ENCODE peak calls at places on chromosomes 7 and 10, in nine cellular contexts. One of them, this sample, is unnamed.

GRCh38 chr10:120616311-120616911 is 159.4 kb downstream of the PLPP4 start:
- DNase-seq in left lung: no peak
- DNase-seq in H1: no peak
- DNase-seq in dorsolateral prefrontal cortex: no peak
- DNase-seq in body of pancreas: no peak
- DNase-seq in brain microvascular endothelial cell: no peak
- DNase-seq in upper lobe of right lung: no peak
- DNase-seq in IMR-90: no peak
- DNase-seq in Peyer's patch: no peak
- DNase-seq in this sample: no peak

GRCh38 chr10:125232841-125233240 is 72.5 kb upstream of the CTBP2 start:
- DNase-seq in Peyer's patch: no peak
- DNase-seq in left lung: no peak
- DNase-seq in body of pancreas: no peak
- DNase-seq in IMR-90: peak; percentile 43
- DNase-seq in brain microvascular endothelial cell: no peak
- DNase-seq in upper lobe of right lung: no peak
- DNase-seq in H1: no peak
- DNase-seq in dorsolateral prefrontal cortex: no peak
- DNase-seq in this sample: peak; percentile 31

GRCh38 chr7:101163281-101164070 is 1.9 kb downstream of the VGF start:
- DNase-seq in brain microvascular endothelial cell: no peak
- DNase-seq in Peyer's patch: no peak
- DNase-seq in dorsolateral prefrontal cortex: no peak
- DNase-seq in left lung: no peak
- DNase-seq in body of pancreas: peak; percentile 26
- DNase-seq in H1: peak; percentile 82
- DNase-seq in IMR-90: no peak
- DNase-seq in upper lobe of right lung: no peak
- DNase-seq in this sample: peak; percentile 48

GRCh38 chr10:64507869-64508609 is 986.8 kb downstream of the REEP3 start:
- DNase-seq in dorsolateral prefrontal cortex: no peak
- DNase-seq in IMR-90: no peak
- DNase-seq in upper lobe of right lung: no peak
- DNase-seq in Peyer's patch: no peak
- DNase-seq in H1: no peak
- DNase-seq in body of pancreas: no peak
- DNase-seq in left lung: no peak
- DNase-seq in brain microvascular endothelial cell: peak; percentile 65
- DNase-seq in this sample: no peak

GRCh38 chr7:131111081-131111576 is 216.5 kb upstream of the MKLN1 start:
- DNase-seq in IMR-90: peak; percentile 90
- DNase-seq in body of pancreas: peak; percentile 23
- DNase-seq in dorsolateral prefrontal cortex: no peak
- DNase-seq in H1: no peak
- DNase-seq in brain microvascular endothelial cell: peak; percentile 88
- DNase-seq in upper lobe of right lung: no peak
- DNase-seq in Peyer's patch: no peak
- DNase-seq in left lung: no peak
- DNase-seq in this sample: no peak

GRCh38 chr10:85850736-85851135 is 515.9 kb downstream of the GRID1 start:
- DNase-seq in dorsolateral prefrontal cortex: no peak
- DNase-seq in IMR-90: no peak
- DNase-seq in Peyer's patch: no peak
- DNase-seq in left lung: no peak
- DNase-seq in upper lobe of right lung: no peak
- DNase-seq in body of pancreas: no peak
- DNase-seq in brain microvascular endothelial cell: no peak
- DNase-seq in H1: no peak
- DNase-seq in this sample: no peak

GRCh38 chr10:34815174-34816066 is at the start of gene PARD3:
- DNase-seq in upper lobe of right lung: peak; percentile 86
- DNase-seq in H1: peak; percentile 76
- DNase-seq in body of pancreas: peak; percentile 83
- DNase-seq in Peyer's patch: peak; percentile 66
- DNase-seq in dorsolateral prefrontal cortex: no peak
- DNase-seq in brain microvascular endothelial cell: no peak
- DNase-seq in IMR-90: peak; percentile 51
- DNase-seq in left lung: peak; percentile 68
- DNase-seq in this sample: peak; percentile 75

GRCh38 chr10:310976-311639 is 175.9 kb downstream of the ZMYND11 start:
- DNase-seq in dorsolateral prefrontal cortex: no peak
- DNase-seq in H1: no peak
- DNase-seq in left lung: no peak
- DNase-seq in upper lobe of right lung: no peak
- DNase-seq in body of pancreas: no peak
- DNase-seq in brain microvascular endothelial cell: peak; percentile 35
- DNase-seq in IMR-90: peak; percentile 56
- DNase-seq in Peyer's patch: peak; percentile 42
- DNase-seq in this sample: no peak

GRCh38 chr10:30199376-30200018 is 140.1 kb upstream of the JCAD start:
- DNase-seq in IMR-90: no peak
- DNase-seq in Peyer's patch: no peak
- DNase-seq in upper lobe of right lung: no peak
- DNase-seq in dorsolateral prefrontal cortex: no peak
- DNase-seq in brain microvascular endothelial cell: no peak
- DNase-seq in body of pancreas: no peak
- DNase-seq in left lung: no peak
- DNase-seq in H1: no peak
- DNase-seq in this sample: no peak

GRCh38 chr10:53406532-53406931 is 633.9 kb upstream of the MBL2 start:
- DNase-seq in left lung: no peak
- DNase-seq in body of pancreas: no peak
- DNase-seq in dorsolateral prefrontal cortex: no peak
- DNase-seq in IMR-90: peak; percentile 8
- DNase-seq in brain microvascular endothelial cell: peak; percentile 10
- DNase-seq in Peyer's patch: no peak
- DNase-seq in H1: no peak
- DNase-seq in upper lobe of right lung: no peak
- DNase-seq in this sample: no peak

GRCh38 chr7:30447466-30447865 is 31.1 kb downstream of the NOD1 start:
- DNase-seq in left lung: peak; percentile 1
- DNase-seq in IMR-90: no peak
- DNase-seq in brain microvascular endothelial cell: no peak
- DNase-seq in upper lobe of right lung: no peak
- DNase-seq in Peyer's patch: peak; percentile 24
- DNase-seq in dorsolateral prefrontal cortex: no peak
- DNase-seq in H1: no peak
- DNase-seq in body of pancreas: no peak
- DNase-seq in this sample: no peak

GRCh38 chr7:128903621-128904361 is 6.7 kb downstream of the KCP start:
- DNase-seq in upper lobe of right lung: peak; percentile 60
- DNase-seq in left lung: no peak
- DNase-seq in IMR-90: no peak
- DNase-seq in brain microvascular endothelial cell: no peak
- DNase-seq in dorsolateral prefrontal cortex: no peak
- DNase-seq in Peyer's patch: peak; percentile 42
- DNase-seq in body of pancreas: no peak
- DNase-seq in H1: peak; percentile 37
- DNase-seq in this sample: no peak

GRCh38 chr10:19811517-19811916 is 4.7 kb upstream of the PLXDC2 start:
- DNase-seq in brain microvascular endothelial cell: peak; percentile 41
- DNase-seq in IMR-90: peak; percentile 33
- DNase-seq in Peyer's patch: no peak
- DNase-seq in dorsolateral prefrontal cortex: no peak
- DNase-seq in H1: no peak
- DNase-seq in left lung: no peak
- DNase-seq in upper lobe of right lung: no peak
- DNase-seq in body of pancreas: peak; percentile 25
- DNase-seq in this sample: no peak

GRCh38 chr10:126902157-126902556 is 3.1 kb upstream of the DOCK1 start:
- DNase-seq in upper lobe of right lung: no peak
- DNase-seq in Peyer's patch: no peak
- DNase-seq in brain microvascular endothelial cell: peak; percentile 62
- DNase-seq in dorsolateral prefrontal cortex: no peak
- DNase-seq in body of pancreas: no peak
- DNase-seq in left lung: no peak
- DNase-seq in H1: no peak
- DNase-seq in IMR-90: peak; percentile 69
- DNase-seq in this sample: peak; percentile 96

GRCh38 chr10:67239864-67240497 is 314.1 kb downstream of the LRRTM3 start:
- DNase-seq in dorsolateral prefrontal cortex: no peak
- DNase-seq in IMR-90: no peak
- DNase-seq in left lung: no peak
- DNase-seq in upper lobe of right lung: no peak
- DNase-seq in brain microvascular endothelial cell: no peak
- DNase-seq in body of pancreas: no peak
- DNase-seq in Peyer's patch: no peak
- DNase-seq in H1: no peak
- DNase-seq in this sample: no peak

DNA sequence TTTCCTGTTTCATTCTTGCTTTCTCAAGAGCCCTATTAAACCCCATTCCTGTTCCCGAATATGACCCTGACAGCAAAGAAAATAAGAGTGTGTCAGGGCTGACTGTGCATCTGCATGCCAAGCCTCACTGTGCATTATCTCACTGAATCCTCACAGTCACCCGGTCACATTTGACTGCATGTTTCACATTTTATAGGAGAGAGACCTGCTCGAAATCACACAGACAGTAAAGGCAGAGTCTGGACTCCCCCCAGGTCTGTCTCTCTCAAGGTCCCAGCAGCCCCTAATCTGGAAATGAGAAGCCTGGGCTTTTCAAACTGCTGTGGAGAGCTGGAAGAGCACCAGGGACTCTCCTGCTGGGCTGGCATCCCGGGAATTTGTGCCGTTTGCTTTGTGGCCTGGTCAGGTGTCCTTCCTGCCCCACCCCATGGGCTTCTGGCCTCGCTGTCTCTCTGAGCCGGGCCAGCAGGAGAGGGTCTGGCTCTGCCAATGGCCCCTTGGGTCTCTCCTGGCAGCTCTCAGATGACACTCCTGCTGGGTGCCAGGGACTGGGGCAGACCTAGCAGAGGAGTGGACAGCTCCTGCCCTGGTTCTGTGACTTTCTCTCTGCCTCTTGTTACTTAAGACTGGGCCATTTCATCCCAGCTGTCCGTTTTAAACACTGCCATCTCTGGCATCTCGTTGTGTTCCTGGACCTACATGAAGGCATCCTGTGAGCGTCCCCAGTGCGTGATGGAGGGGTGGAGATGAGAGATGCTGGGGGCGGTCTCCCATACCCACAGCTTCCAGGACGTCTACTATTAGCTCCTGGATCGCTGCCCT is 173.6 kb downstream of the ARHGAP12 start:
- DNase-seq in IMR-90: no peak
- DNase-seq in brain microvascular endothelial cell: no peak
- DNase-seq in dorsolateral prefrontal cortex: no peak
- DNase-seq in Peyer's patch: no peak
- DNase-seq in H1: peak; percentile 70
- DNase-seq in body of pancreas: peak; percentile 61
- DNase-seq in upper lobe of right lung: no peak
- DNase-seq in left lung: peak; percentile 37
- DNase-seq in this sample: no peak
- H3K27ac ChIP-seq in IMR-90: no peak overlapping the region
- H3K27ac ChIP-seq in brain microvascular endothelial cell: no peak overlapping the region
- H3K27ac ChIP-seq in dorsolateral prefrontal cortex: no peak overlapping the region
- H3K27ac ChIP-seq in Peyer's patch: peak overlapping the region; percentile 10
- H3K27ac ChIP-seq in H1: peak overlapping the region; percentile 59
- H3K27ac ChIP-seq in body of pancreas: peak overlapping the region; percentile 71
- H3K27ac ChIP-seq in upper lobe of right lung: peak overlapping the region; percentile 58
- H3K27ac ChIP-seq in left lung: no peak overlapping the region
- H3K27ac ChIP-seq in this sample: peak overlapping the region; percentile 64

DNA sequence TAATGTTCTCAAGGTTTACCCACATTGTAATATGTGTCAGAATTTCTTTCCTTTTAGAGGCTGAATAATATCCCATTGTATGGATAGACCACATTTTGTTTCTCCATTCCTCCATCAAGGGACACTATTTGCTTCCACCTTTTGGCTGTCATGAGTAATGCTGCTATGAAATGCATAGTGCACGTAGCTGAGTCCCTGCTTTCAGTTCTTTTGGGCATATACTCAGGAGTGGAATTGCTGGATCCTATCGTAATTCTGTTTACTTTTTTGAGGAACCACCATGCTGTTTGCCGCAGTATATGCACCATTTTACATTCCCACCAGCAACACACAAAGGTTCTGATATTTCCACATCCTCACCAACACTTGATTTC is 60.0 kb downstream of the PRF1 start:
- DNase-seq in dorsolateral prefrontal cortex: no peak
- DNase-seq in Peyer's patch: no peak
- DNase-seq in body of pancreas: no peak
- DNase-seq in brain microvascular endothelial cell: no peak
- DNase-seq in IMR-90: peak; percentile 13
- DNase-seq in upper lobe of right lung: no peak
- DNase-seq in H1: no peak
- DNase-seq in left lung: no peak
- DNase-seq in this sample: no peak
- TF ChIP-seq CTCF in dorsolateral prefrontal cortex: no peak
- TF ChIP-seq CTCF in Peyer's patch: no peak
- TF ChIP-seq CTCF in body of pancreas: no peak
- TF ChIP-seq CTCF in brain microvascular endothelial cell: peak; percentile 37
- TF ChIP-seq CTCF in IMR-90: peak; percentile 33
- TF ChIP-seq CTCF in upper lobe of right lung: peak; percentile 11
- TF ChIP-seq CTCF in H1: no peak
- TF ChIP-seq CTCF in left lung: no peak
- TF ChIP-seq CTCF in this sample: no peak

GRCh38 chr10:132384618-132385510 is 12.1 kb upstream of the PWWP2B start:
- DNase-seq in dorsolateral prefrontal cortex: peak; percentile 8
- DNase-seq in H1: no peak
- DNase-seq in IMR-90: no peak
- DNase-seq in Peyer's patch: peak; percentile 44
- DNase-seq in body of pancreas: peak; percentile 4
- DNase-seq in upper lobe of right lung: peak; percentile 57
- DNase-seq in brain microvascular endothelial cell: no peak
- DNase-seq in left lung: no peak
- DNase-seq in this sample: no peak

GRCh38 chr10:132382231-132382922 is 14.6 kb upstream of the PWWP2B start:
- DNase-seq in Peyer's patch: peak; percentile 33
- DNase-seq in H1: no peak
- DNase-seq in IMR-90: no peak
- DNase-seq in brain microvascular endothelial cell: no peak
- DNase-seq in body of pancreas: peak; percentile 1
- DNase-seq in dorsolateral prefrontal cortex: peak; percentile 2
- DNase-seq in left lung: no peak
- DNase-seq in upper lobe of right lung: peak; percentile 33
- DNase-seq in this sample: no peak

GRCh38 chr10:132383026-132383565 is 13.9 kb upstream of the PWWP2B start:
- DNase-seq in body of pancreas: peak; percentile 3
- DNase-seq in dorsolateral prefrontal cortex: peak; percentile 0
- DNase-seq in upper lobe of right lung: peak; percentile 30
- DNase-seq in IMR-90: no peak
- DNase-seq in left lung: no peak
- DNase-seq in brain microvascular endothelial cell: no peak
- DNase-seq in Peyer's patch: peak; percentile 43
- DNase-seq in H1: no peak
- DNase-seq in this sample: no peak

GRCh38 chr10:132383751-132384181 is 13.2 kb upstream of the PWWP2B start:
- DNase-seq in IMR-90: no peak
- DNase-seq in brain microvascular endothelial cell: no peak
- DNase-seq in H1: no peak
- DNase-seq in dorsolateral prefrontal cortex: peak; percentile 10
- DNase-seq in Peyer's patch: peak; percentile 34
- DNase-seq in body of pancreas: peak; percentile 3
- DNase-seq in upper lobe of right lung: peak; percentile 57
- DNase-seq in left lung: no peak
- DNase-seq in this sample: no peak

GRCh38 chr10:132381726-132382125 is 15.3 kb upstream of the PWWP2B start:
- DNase-seq in dorsolateral prefrontal cortex: no peak
- DNase-seq in left lung: no peak
- DNase-seq in body of pancreas: no peak
- DNase-seq in brain microvascular endothelial cell: no peak
- DNase-seq in Peyer's patch: peak; percentile 11
- DNase-seq in IMR-90: no peak
- DNase-seq in H1: no peak
- DNase-seq in upper lobe of right lung: no peak
- DNase-seq in this sample: no peak
- H3K27ac ChIP-seq in dorsolateral prefrontal cortex: no peak overlapping the region
- H3K27ac ChIP-seq in left lung: no peak overlapping the region
- H3K27ac ChIP-seq in body of pancreas: no peak overlapping the region
- H3K27ac ChIP-seq in brain microvascular endothelial cell: no peak overlapping the region
- H3K27ac ChIP-seq in Peyer's patch: no peak overlapping the region
- H3K27ac ChIP-seq in IMR-90: no peak overlapping the region
- H3K27ac ChIP-seq in H1: no peak overlapping the region
- H3K27ac ChIP-seq in upper lobe of right lung: no peak overlapping the region
- H3K27ac ChIP-seq in this sample: no peak overlapping the region

GRCh38 chr7:44491229-44491628 is 771 bp upstream of the NUDCD3 start:
- DNase-seq in Peyer's patch: no peak
- DNase-seq in IMR-90: no peak
- DNase-seq in body of pancreas: no peak
- DNase-seq in left lung: no peak
- DNase-seq in dorsolateral prefrontal cortex: no peak
- DNase-seq in upper lobe of right lung: no peak
- DNase-seq in H1: no peak
- DNase-seq in brain microvascular endothelial cell: no peak
- DNase-seq in this sample: no peak
- TF ChIP-seq CTCF in Peyer's patch: no peak
- TF ChIP-seq CTCF in IMR-90: no peak
- TF ChIP-seq CTCF in body of pancreas: no peak
- TF ChIP-seq CTCF in left lung: no peak
- TF ChIP-seq CTCF in dorsolateral prefrontal cortex: no peak
- TF ChIP-seq CTCF in upper lobe of right lung: no peak
- TF ChIP-seq CTCF in H1: no peak
- TF ChIP-seq CTCF in brain microvascular endothelial cell: no peak
- TF ChIP-seq CTCF in this sample: no peak

This sample was measured in RWPE1.